ENCODE peak calls at places on chromosomes 4 and X, in four cellular contexts. M is upper lobe of right lung, J is hepatocyte, T is adrenal gland. D is an unnamed sample.

GRCh38 chr4:73692701-73693100 is 47.7 kb upstream of the CXCL8 start:
- DNase-seq in M (no peak), J (no peak), T (no peak), D (no peak)

GRCh38 chrX:11269996-11270395 is 23.2 kb upstream of the AMELX start:
- DNase-seq in M (no peak), J (no peak), T (no peak), D (peak; percentile 42)

GRCh38 chr4:6110681-6111353 is 89.5 kb downstream of the JAKMIP1 start:
- DNase-seq in M (no peak), J (no peak), T (no peak), D (no peak)

GRCh38 chr4:100986360-100986868 is 360.9 kb downstream of the PPP3CA start:
- DNase-seq in M (no peak), J (peak; percentile 21), T (no peak), D (no peak)

GRCh38 chrX:125952973-125953372 is 213.1 kb downstream of the DCAF12L2 start:
- DNase-seq in M (no peak), J (no peak), T (no peak), D (no peak)

GRCh38 chr4:134650461-134650860 is 448.9 kb upstream of the PABPC4L start:
- DNase-seq in M (no peak), J (no peak), T (no peak), D (no peak)

GRCh38 chrX:56787734-56788152 is 58.7 kb downstream of the NBDY start:
- DNase-seq in M (peak; percentile 16), J (no peak), T (no peak), D (no peak)

GRCh38 chr4:105426187-105426897 is 47.5 kb downstream of the PPA2 start:
- DNase-seq in M (no peak), J (no peak), T (no peak), D (no peak)

GRCh38 chr4:110184124-110184790 is 14.2 kb downstream of the ELOVL6 start:
- DNase-seq in M (no peak), J (no peak), T (no peak), D (no peak)

GRCh38 chr4:163132469-163133222 is 34.0 kb downstream of the NAF1 start:
- DNase-seq in M (no peak), J (no peak), T (no peak), D (no peak)

GRCh38 chr4:20393486-20394100 is 141.9 kb downstream of the SLIT2 start:
- DNase-seq in M (no peak), J (no peak), T (no peak), D (peak; percentile 38)

GRCh38 chr4:82372502-82372873 is 1.3 kb downstream of the HNRNPD start:
- DNase-seq in M (no peak), J (peak; percentile 63), T (no peak), D (peak; percentile 26)

GRCh38 chrX:111352424-111352823 is 59.6 kb downstream of the DCX start:
- DNase-seq in M (no peak), J (peak; percentile 38), T (peak; percentile 23), D (peak; percentile 73)

GRCh38 chr4:140095694-140096482 is 58.1 kb downstream of the MAML3 start:
- DNase-seq in M (no peak), J (peak; percentile 44), T (peak; percentile 66), D (no peak)

GRCh38 chrX:56219702-56220101 is 12.5 kb upstream of the KLF8 start:
- DNase-seq in M (no peak), J (no peak), T (no peak), D (no peak)

GRCh38 chr4:153426207-153426886 is 39.8 kb upstream of the TMEM131L start:
- DNase-seq in M (no peak), J (no peak), T (no peak), D (no peak)

GRCh38 chr4:106201373-106201772 is 114.6 kb downstream of the TBCK start:
- DNase-seq in M (no peak), J (peak; percentile 29), T (no peak), D (no peak)

GRCh38 chrX:79366556-79366887 is 612 bp downstream of the ITM2A start:
- DNase-seq in M (no peak), J (no peak), T (no peak), D (no peak)

GRCh38 chrX:79366888-79367749 is at the start of gene ITM2A:
- DNase-seq in M (peak; percentile 55), J (peak; percentile 35), T (peak; percentile 12), D (no peak)

GRCh38 chrX:79364306-79364705 is 2.8 kb downstream of the ITM2A start:
- DNase-seq in M (no peak), J (no peak), T (no peak), D (no peak)

GRCh38 chrX:79367907-79368306 is 773 bp upstream of the ITM2A start:
- DNase-seq in M (no peak), J (no peak), T (no peak), D (no peak)

DNA sequence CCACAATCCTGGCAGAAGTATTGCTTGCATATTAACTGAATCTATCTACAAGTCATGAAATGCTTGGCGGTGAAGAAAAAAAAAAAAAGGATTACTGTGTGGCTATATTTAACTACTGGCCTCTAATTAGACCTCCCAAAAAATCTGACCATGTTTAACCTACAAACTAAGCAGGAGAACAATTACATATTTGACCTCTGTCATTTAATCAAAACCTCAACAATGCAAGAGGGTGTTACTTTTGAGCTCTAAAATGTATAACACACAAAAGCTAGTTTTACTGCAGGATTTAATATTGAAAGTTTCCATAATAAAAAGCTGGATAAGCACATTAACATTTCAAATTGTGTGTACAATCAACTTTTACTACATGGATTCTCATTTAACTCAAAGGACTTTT is 1.5 kb downstream of the ITM2A start:
- DNase-seq in M (no peak), J (no peak), T (no peak), D (no peak)
- H3K4me3 ChIP-seq in M (peak overlapping the region; percentile 44), J (no peak overlapping the region), T (no peak overlapping the region), D (no peak overlapping the region)

GRCh38 chrX:71393919-71394318 is 27.8 kb downstream of the TAF1 start:
- DNase-seq in M (no peak), J (no peak), T (no peak), D (no peak)
- H3K9me3 ChIP-seq in M (no peaks in the 10 kb centered on the region), J (no peaks in the 10 kb centered on the region), T (no peaks in the 10 kb centered on the region), D (no peaks in the 10 kb centered on the region)

GRCh38 chr4:77015390-77015789 is 60.4 kb downstream of the CCNI start:
- DNase-seq in M (no peak), J (no peak), T (no peak), D (no peak)

GRCh38 chr4:77023920-77024319 is 51.9 kb downstream of the CCNI start:
- DNase-seq in M (no peak), J (peak; percentile 32), T (no peak), D (no peak)

GRCh38 chr4:77021614-77022089 is 54.1 kb downstream of the CCNI start:
- DNase-seq in M (no peak), J (no peak), T (no peak), D (peak; percentile 56)

GRCh38 chr4:77022581-77023133 is 53.1 kb downstream of the CCNI start:
- DNase-seq in M (no peak), J (no peak), T (no peak), D (peak; percentile 32)

DNA sequence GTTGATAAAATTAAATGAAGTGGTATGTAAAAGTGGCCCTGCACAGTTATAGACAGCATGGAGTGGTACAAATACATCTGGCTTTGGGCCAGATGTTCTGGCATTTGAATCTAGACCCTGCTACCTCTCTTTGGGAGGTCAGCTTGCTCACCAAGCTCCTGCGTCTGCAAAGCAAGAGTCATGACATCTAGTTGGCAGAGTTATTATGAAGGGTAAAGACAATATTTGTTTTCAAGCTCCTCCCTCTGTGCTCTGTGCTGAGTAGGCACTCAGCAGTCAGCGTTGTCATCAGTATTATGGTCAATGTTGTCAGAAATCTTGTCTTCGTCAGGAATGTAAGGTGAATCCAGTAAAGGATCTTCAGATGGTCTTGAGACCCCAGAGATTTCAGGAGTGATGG is 55.8 kb downstream of the CCNI start:
- DNase-seq in M (no peak), J (no peak), T (no peak), D (no peak)
- H3K36me3 ChIP-seq in M (peaks cover 59% of the 10 kb centered on the region), J (no peaks in the 10 kb centered on the region), T (peaks cover 35% of the 10 kb centered on the region), D (peaks cover 28% of the 10 kb centered on the region)

GRCh38 chr4:123443401-123444297 is 47.1 kb downstream of the SPRY1 start:
- DNase-seq in M (no peak), J (no peak), T (no peak), D (no peak)
- H3K4me3 ChIP-seq in M (peak overlapping the region; percentile 6), J (no peak overlapping the region), T (peak overlapping the region; percentile 30), D (no peak overlapping the region)

GRCh38 chr4:55681430-55681829 is 45.3 kb upstream of the NMU start:
- DNase-seq in M (no peak), J (no peak), T (no peak), D (no peak)
- H3K9me3 ChIP-seq in M (no peaks in the 10 kb centered on the region), J (no peaks in the 10 kb centered on the region), T (no peaks in the 10 kb centered on the region), D (no peaks in the 10 kb centered on the region)

GRCh38 chrX:153864101-153864500 is 21.9 kb downstream of the L1CAM start:
- DNase-seq in M (no peak), J (no peak), T (no peak), D (no peak)
- H3K36me3 ChIP-seq in M (no peaks in the 10 kb centered on the region), J (no peaks in the 10 kb centered on the region), T (no peaks in the 10 kb centered on the region), D (no peaks in the 10 kb centered on the region)

GRCh38 chrX:70456256-70456655 is 11.6 kb downstream of the DLG3 start:
- DNase-seq in M (no peak), J (no peak), T (no peak), D (no peak)

GRCh38 chrX:70453024-70453618 is 8.5 kb downstream of the DLG3 start:
- DNase-seq in M (no peak), J (no peak), T (no peak), D (no peak)

GRCh38 chrX:70452143-70452733 is 7.6 kb downstream of the DLG3 start:
- DNase-seq in M (peak; percentile 73), J (peak; percentile 61), T (no peak), D (peak; percentile 32)

GRCh38 chrX:70455366-70456202 is 10.9 kb downstream of the DLG3 start:
- DNase-seq in M (no peak), J (peak; percentile 50), T (no peak), D (no peak)

GRCh38 chrX:70454441-70455365 is 10.1 kb downstream of the DLG3 start:
- DNase-seq in M (peak; percentile 91), J (peak; percentile 89), T (peak; percentile 66), D (no peak)
- H3K4me3 ChIP-seq in M (peak overlapping the region; percentile 53), J (peak overlapping the region; percentile 52), T (peak overlapping the region; percentile 51), D (no peak overlapping the region)

D was measured in MG63.